ENCODE peak calls at places on chromosomes 11 and 22, in five cellular contexts. L is transverse colon, C is HCT116, P is GM12891, A is A549. H is an unnamed sample.

GRCh38 chr11:59898046-59898445 is 19.5 kb downstream of the OOSP3 start:
- DNase-seq in L (no peak), P (no peak), C (no peak), A (no peak), H (no peak)

GRCh38 chr22:45009881-45010531 is at the start of gene PHF21B:
- DNase-seq in C (no peak), P (no peak), L (no peak), A (peak), H (no peak)

GRCh38 chr22:49372111-49372529 is 455.6 kb downstream of the BRD1 start:
- DNase-seq in A (no peak), P (no peak), L (no peak), C (no peak), H (no peak)

GRCh38 chr11:115893701-115894100 is 389.5 kb upstream of the CADM1 start:
- DNase-seq in P (no peak), C (no peak), A (no peak), L (no peak), H (no peak)

GRCh38 chr11:84316866-84317560 is 1030.8 kb upstream of the CCDC90B start:
- DNase-seq in L (no peak), A (no peak), P (no peak), C (no peak), H (no peak)

GRCh38 chr11:64809781-64810241 is 540 bp downstream of the MEN1 start:
- DNase-seq in C (peak), P (no peak), L (peak), A (no peak), H (peak)

GRCh38 chr22:36562261-36562835 is 33.4 kb upstream of the EIF3D start:
- DNase-seq in C (no peak), A (peak), L (no peak), P (no peak), H (no peak)

GRCh38 chr11:16881074-16881709 is 133.0 kb downstream of the PLEKHA7 start:
- DNase-seq in L (no peak), C (no peak), P (no peak), A (no peak), H (no peak)

GRCh38 chr11:77630311-77630710 is 7.3 kb downstream of the CLNS1A start:
- DNase-seq in P (no peak), L (no peak), A (no peak), C (no peak), H (no peak)

GRCh38 chr11:121894581-121894980 is 221.4 kb downstream of the BLID start:
- DNase-seq in A (no peak), L (no peak), P (no peak), C (no peak), H (no peak)

GRCh38 chr11:130424613-130425140 is 3.7 kb downstream of the ADAMTS8 start:
- DNase-seq in P (no peak), A (no peak), C (no peak), L (no peak), H (no peak)

GRCh38 chr11:14974021-14974698 is 2.0 kb upstream of the CALCA start:
- DNase-seq in C (no peak), L (no peak), A (no peak), P (no peak), H (no peak)

GRCh38 chr22:40310081-40310770 is 36.1 kb upstream of the ADSL start:
- DNase-seq in P (no peak), L (peak), A (no peak), C (no peak), H (no peak)

GRCh38 chr11:58832246-58832645 is 12.3 kb downstream of the GLYATL2 start:
- DNase-seq in L (peak), P (no peak), C (no peak), A (no peak), H (no peak)

GRCh38 chr22:48318173-48318572 is 1509.5 kb downstream of the BRD1 start:
- DNase-seq in L (no peak), C (no peak), A (no peak), P (no peak), H (no peak)

GRCh38 chr22:50481440-50482106 is at the start of gene ADM2:
- DNase-seq in C (no peak), A (no peak), P (no peak), L (peak), H (peak)

GRCh38 chr22:22913989-22914388 is 26.4 kb downstream of the IGLL5 start:
- DNase-seq in L (no peak), A (no peak), C (no peak), P (no peak), H (no peak)

GRCh38 chr11:124877631-124878496 is 12.6 kb downstream of the ROBO3 start:
- DNase-seq in L (no peak), P (no peak), C (no peak), A (no peak), H (no peak)

GRCh38 chr11:36564376-36565032 is 3.3 kb upstream of the RAG1 start:
- DNase-seq in C (peak), L (peak), A (peak), P (peak), H (peak)

GRCh38 chr11:67484847-67485311 is 2.1 kb downstream of the AIP start:
- DNase-seq in C (no peak), A (no peak), P (no peak), L (peak), H (no peak)

GRCh38 chr11:15158351-15159015 is 43.8 kb downstream of the INSC start:
- DNase-seq in P (no peak), C (no peak), L (no peak), A (no peak), H (no peak)

GRCh38 chr11:844693-845644 is 2.3 kb downstream of the TSPAN4 start:
- DNase-seq in P (no peak), A (peak), L (peak), C (no peak), H (peak)

GRCh38 chr11:12496181-12497025 is 119.0 kb downstream of the PARVA start:
- DNase-seq in A (peak), C (peak), P (no peak), L (no peak), H (no peak)

GRCh38 chr22:32926600-32926999 is 125.1 kb downstream of the TIMP3 start:
- DNase-seq in A (peak), C (peak), P (no peak), L (no peak), H (peak)

GRCh38 chr11:119693253-119693815 is 35.7 kb downstream of the NECTIN1 start:
- DNase-seq in A (no peak), C (no peak), P (no peak), L (no peak), H (no peak)

GRCh38 chr22:50606126-50606525 is 5.5 kb downstream of the MAPK8IP2 start:
- DNase-seq in C (no peak), A (no peak), L (no peak), P (no peak), H (no peak)

GRCh38 chr11:43589601-43590250 is 90.8 kb upstream of the HSD17B12 start:
- DNase-seq in C (no peak), P (no peak), L (no peak), A (no peak), H (no peak)

GRCh38 chr11:19311306-19312030 is 70.7 kb upstream of the E2F8 start:
- DNase-seq in P (peak), C (peak), A (peak), L (peak), H (peak)

GRCh38 chr22:50146440-50147228 is 23.9 kb upstream of the PANX2 start:
- DNase-seq in P (no peak), L (peak), C (peak), A (peak), H (peak)

GRCh38 chr11:85589373-85589772 is 37.8 kb downstream of the DLG2 start:
- DNase-seq in P (no peak), A (no peak), C (no peak), L (no peak), H (no peak)

GRCh38 chr11:101914737-101915426 is at the start of gene CEP126:
- DNase-seq in L (peak), A (peak), P (peak), C (peak), H (peak)
- TF ChIP-seq POLR2A in L (peak), A (peak), P (no peak), C (no peak), H (peak)

GRCh38 chr11:2825886-2826678 is 59.5 kb downstream of the CDKN1C start:
- DNase-seq in P (no peak), A (no peak), L (peak), C (no peak), H (no peak)
- TF ChIP-seq POLR2A in P (no peak), A (no peak), L (no peak), C (no peak), H (no peak)

GRCh38 chr11:93393386-93393785 is 62.8 kb downstream of the DEUP1 start:
- DNase-seq in A (no peak), P (no peak), C (no peak), L (no peak), H (no peak)
- TF ChIP-seq POLR2A in A (no peak), P (no peak), C (no peak), L (no peak), H (no peak)

DNA sequence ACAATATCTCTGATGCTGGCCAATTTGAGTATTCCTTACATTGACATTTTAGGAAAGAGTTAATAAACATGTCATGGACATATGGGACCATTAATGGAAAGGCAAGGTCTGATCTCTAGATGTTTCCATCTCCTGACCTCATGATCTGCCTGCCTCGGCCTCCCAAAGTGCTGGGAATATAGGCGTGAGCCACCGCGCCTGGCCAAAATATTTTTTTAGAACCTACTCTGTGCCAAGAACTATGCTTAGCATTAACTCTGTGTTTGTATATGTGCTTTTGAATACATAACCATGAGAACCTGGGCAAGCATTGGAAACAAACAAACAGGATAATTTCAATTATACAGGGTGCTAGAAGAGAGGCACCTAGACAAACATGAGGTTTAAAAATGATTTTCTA is 123.2 kb downstream of the ATG16L2 start:
- DNase-seq in L (no peak), C (no peak), P (no peak), A (no peak), H (no peak)
- TF ChIP-seq POLR2A in L (no peak), C (no peak), P (no peak), A (no peak), H (no peak)

GRCh38 chr11:75814369-75814685 is 683 bp upstream of the UVRAG start:
- DNase-seq in A (no peak), L (no peak), P (no peak), C (no peak), H (no peak)

GRCh38 chr11:75813126-75813525 is 1.9 kb upstream of the UVRAG start:
- DNase-seq in A (no peak), P (no peak), L (no peak), C (no peak), H (no peak)

GRCh38 chr11:75815345-75815983 is 454 bp downstream of the UVRAG start:
- DNase-seq in C (no peak), L (peak), P (no peak), A (peak), H (no peak)

GRCh38 chr11:75813622-75814039 is 1.4 kb upstream of the UVRAG start:
- DNase-seq in P (no peak), L (no peak), A (no peak), C (no peak), H (no peak)

GRCh38 chr11:75814686-75815344 is at the start of gene UVRAG:
- DNase-seq in L (peak), A (peak), C (peak), P (peak), H (peak)
- TF ChIP-seq POLR2A in L (peak), A (peak), C (peak), P (peak), H (peak)

DNA sequence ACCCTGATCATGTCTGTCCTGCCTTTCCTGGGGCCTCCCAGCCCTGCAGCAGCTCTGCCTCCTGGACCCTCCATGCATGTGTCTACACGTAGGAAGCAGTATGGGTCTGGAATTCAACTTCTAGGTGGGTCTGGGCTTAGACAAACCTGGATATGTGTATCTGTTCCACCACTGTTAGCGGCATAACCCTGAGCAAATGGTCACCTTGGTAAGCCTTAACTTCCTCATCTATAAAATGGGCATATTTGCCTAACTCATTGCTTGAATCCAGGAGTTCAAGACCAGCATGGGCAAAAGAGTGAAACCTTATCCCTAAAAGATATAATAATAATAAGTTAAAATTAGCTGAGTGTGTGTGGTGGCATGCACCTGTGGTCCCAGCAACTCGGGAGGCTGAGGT is 44.2 kb upstream of the LMO2 start:
- DNase-seq in L (no peak), C (no peak), A (no peak), P (no peak), H (no peak)
- TF ChIP-seq POLR2A in L (no peak), C (no peak), A (no peak), P (no peak), H (no peak)

DNA sequence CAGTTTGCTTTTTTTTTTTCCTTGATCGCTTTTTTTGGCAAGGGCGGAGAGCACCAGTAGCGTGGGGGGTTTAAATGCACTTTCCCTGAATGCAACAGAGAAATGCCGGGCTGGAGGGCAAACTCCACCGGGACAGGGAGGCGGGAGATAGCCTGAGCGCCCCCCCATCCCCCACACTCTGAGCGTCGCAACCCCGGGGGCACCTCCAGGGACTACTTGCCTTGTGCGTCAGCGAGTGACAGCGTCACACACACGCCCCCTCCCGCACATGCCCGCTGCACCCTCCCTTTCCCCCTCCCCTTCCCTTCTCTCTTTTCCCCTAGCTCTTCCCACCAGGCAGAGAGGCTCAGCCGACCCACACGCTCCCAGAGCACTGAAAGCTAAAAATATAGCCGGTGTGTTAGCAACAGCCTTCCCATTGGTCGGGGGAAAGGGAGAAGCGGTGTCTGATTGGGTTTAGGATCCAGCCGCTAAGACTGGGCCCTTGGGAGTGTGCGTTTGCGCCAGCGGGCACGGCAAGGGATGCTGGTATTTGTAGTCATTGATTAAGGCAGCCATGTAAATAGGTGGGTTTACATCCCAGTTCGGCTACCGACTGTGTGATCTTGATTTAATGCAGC is 1.7 kb upstream of the TOB2 start:
- DNase-seq in C (peak), A (peak), L (peak), P (peak), H (peak)
- TF ChIP-seq POLR2A in C (peak), A (no peak), L (peak), P (no peak), H (peak)

DNA sequence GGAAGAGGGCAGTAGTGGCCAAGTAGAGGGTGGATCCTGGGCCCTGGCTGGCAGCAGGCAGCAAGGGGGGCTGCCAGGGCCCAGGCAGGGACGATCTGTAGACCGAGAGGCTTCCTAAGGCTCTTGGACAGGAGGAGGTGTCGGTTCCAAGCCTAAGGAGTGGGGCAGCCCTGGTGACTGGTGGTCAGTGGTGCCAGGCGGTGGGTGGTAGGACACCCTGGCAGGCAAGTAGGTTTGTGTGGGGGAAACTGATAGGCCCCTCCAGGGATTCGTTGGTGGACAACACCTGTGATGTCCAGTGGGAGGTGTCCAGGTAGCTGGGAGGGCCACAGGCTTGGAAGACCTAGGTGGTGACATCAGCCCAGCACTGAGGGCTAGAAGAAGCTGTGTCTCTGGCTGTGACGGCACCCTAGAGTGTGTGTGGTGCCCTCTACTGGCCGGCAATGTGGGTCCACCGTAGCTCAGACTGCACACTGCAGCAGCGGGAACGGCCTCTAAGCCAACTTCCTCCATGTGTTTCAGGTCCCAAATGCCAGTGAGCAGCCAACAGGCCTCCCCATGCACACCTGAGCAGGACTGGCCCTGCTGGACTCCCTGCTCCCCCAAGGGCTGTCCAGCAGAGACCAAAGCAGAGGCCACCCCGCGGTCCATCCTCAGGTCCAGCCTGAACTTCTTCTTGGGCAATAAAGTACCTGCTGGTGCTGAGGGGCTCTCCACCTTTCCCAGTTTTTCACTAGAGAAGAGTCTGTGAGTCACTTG is 9.4 kb upstream of the SAMM50 start:
- DNase-seq in C (peak), A (peak), P (peak), L (peak), H (peak)
- TF ChIP-seq POLR2A in C (no peak), A (no peak), P (no peak), L (no peak), H (no peak)

GRCh38 chr11:61829806-61830205 is 1.7 kb downstream of the FADS2 start:
- DNase-seq in A (no peak), P (no peak), C (no peak), L (no peak), H (no peak)
- TF ChIP-seq POLR2A in A (no peak), P (no peak), C (no peak), L (no peak), H (peak)

GRCh38 chr11:70324354-70325115 is 54.0 kb downstream of the PPFIA1 start:
- DNase-seq in L (no peak), P (peak), A (no peak), C (no peak), H (no peak)

GRCh38 chr11:70319694-70320093 is 49.2 kb downstream of the PPFIA1 start:
- DNase-seq in C (no peak), P (no peak), A (no peak), L (no peak), H (peak)

GRCh38 chr11:70326365-70326803 is 55.9 kb downstream of the PPFIA1 start:
- DNase-seq in C (no peak), L (peak), P (no peak), A (no peak), H (no peak)

GRCh38 chr11:70323811-70324210 is 53.3 kb downstream of the PPFIA1 start:
- DNase-seq in L (no peak), A (no peak), P (no peak), C (no peak), H (peak)

GRCh38 chr11:70322653-70323052 is 52.2 kb downstream of the PPFIA1 start:
- DNase-seq in C (no peak), L (no peak), P (no peak), A (no peak), H (no peak)
- TF ChIP-seq POLR2A in C (no peak), L (no peak), P (no peak), A (no peak), H (no peak)

H was measured in erythroblast.